ENCODE peak calls at places on chromosomes 2 and 18, in nine cellular contexts. G is left ventricle myocardium inferior, L is heart left ventricle, Z is Peyer's patch, Q is uterus, X is pancreas, U is transverse colon, B is K562, J is astrocyte. K is an unnamed sample.
A peak's percentile ranks its signal among the peaks of the same experiment; 100 is the strongest.

GRCh38 chr18:57447154-57447621 is 12.0 kb downstream of the ONECUT2 start:
- DNase-seq in Z (no peak), J (peak; percentile 8), G (no peak), X (no peak), Q (no peak), L (no peak), B (peak; percentile 51), U (no peak), K (no peak)

GRCh38 chr2:127561371-127561770 is 25.9 kb downstream of the MYO7B start:
- DNase-seq in U (no peak), L (no peak), B (no peak), J (no peak), G (no peak), Q (no peak), Z (no peak), X (no peak), K (no peak)

GRCh38 chr2:174603280-174603679 is 5.7 kb upstream of the WIPF1 start:
- DNase-seq in Q (no peak), B (peak; percentile 62), L (peak; percentile 59), J (peak; percentile 70), G (no peak), X (peak; percentile 69), U (peak; percentile 52), Z (no peak), K (peak; percentile 33)

GRCh38 chr2:102138331-102138730 is 4.2 kb upstream of the IL1R1 start:
- DNase-seq in B (no peak), J (no peak), L (no peak), G (no peak), U (no peak), X (no peak), Q (no peak), Z (no peak), K (no peak)

GRCh38 chr18:39561136-39561535 is 1995.5 kb upstream of the CELF4 start:
- DNase-seq in X (no peak), G (no peak), L (no peak), Z (no peak), J (peak; percentile 64), U (no peak), B (no peak), Q (no peak), K (no peak)

GRCh38 chr2:111662771-111663470 is 221.1 kb downstream of the ANAPC1 start:
- DNase-seq in L (no peak), G (no peak), Q (no peak), U (peak; percentile 25), Z (no peak), X (no peak), J (peak; percentile 80), B (no peak), K (no peak)

GRCh38 chr2:231666171-231667095 is 41.9 kb upstream of the PTMA start:
- DNase-seq in Q (peak; percentile 93), L (peak; percentile 99), X (peak; percentile 95), U (peak; percentile 97), G (peak; percentile 96), Z (peak; percentile 96), J (peak; percentile 74), B (peak; percentile 82), K (no peak)

GRCh38 chr18:23245461-23245860 is 110.2 kb downstream of the CABLES1 start:
- DNase-seq in U (no peak), Z (no peak), G (no peak), J (no peak), B (no peak), X (no peak), L (no peak), Q (no peak), K (no peak)

GRCh38 chr2:166375205-166375735 is 474 bp downstream of the SCN9A start:
- DNase-seq in Q (no peak), J (peak; percentile 27), X (no peak), L (no peak), B (no peak), Z (no peak), U (no peak), G (no peak), K (no peak)

GRCh38 chr2:24492283-24493272 is 1.5 kb downstream of the NCOA1 start:
- DNase-seq in B (peak; percentile 61), U (peak; percentile 15), Q (no peak), Z (no peak), X (peak; percentile 31), J (peak; percentile 10), L (no peak), G (no peak), K (no peak)

GRCh38 chr2:47312504-47312875 is 90.5 kb upstream of the MSH2 start:
- DNase-seq in X (no peak), G (no peak), J (no peak), U (no peak), Z (no peak), Q (no peak), B (no peak), L (no peak), K (no peak)

GRCh38 chr2:23587330-23587729 is 202.4 kb downstream of the KLHL29 start:
- DNase-seq in B (no peak), Q (no peak), Z (peak; percentile 14), U (no peak), G (no peak), X (no peak), J (no peak), L (no peak), K (no peak)

DNA sequence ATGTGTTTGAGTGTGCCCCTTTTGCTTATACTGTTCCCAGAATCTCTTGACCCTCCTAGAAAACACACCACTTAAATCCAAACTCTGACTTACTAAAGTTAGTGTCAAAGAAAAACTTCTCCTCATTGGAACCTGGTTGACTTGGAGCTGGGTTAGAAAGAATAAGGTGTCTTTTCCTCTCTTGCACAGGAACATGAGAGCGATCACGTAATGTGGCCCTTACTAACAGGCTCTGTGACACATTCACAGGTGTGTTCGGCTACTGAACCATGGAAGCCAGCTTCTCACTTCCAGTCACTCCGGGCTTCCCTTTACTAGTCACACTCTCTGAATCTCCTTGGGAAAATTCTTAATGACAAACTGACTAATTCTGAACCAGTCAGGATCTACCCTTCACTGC is 5.4 kb upstream of the POU3F3 start:
- DNase-seq in Z (no peak), B (no peak), U (no peak), L (no peak), Q (no peak), J (no peak), X (no peak), G (no peak), K (no peak)
- H3K27me3 ChIP-seq in Z (peaks cover 64% of the 10 kb centered on the region), B (peaks cover 37% of the 10 kb centered on the region), U (peaks cover 100% of the 10 kb centered on the region), L (peaks cover 63% of the 10 kb centered on the region), Q (peaks cover 85% of the 10 kb centered on the region), J (peaks cover 40% of the 10 kb centered on the region), X (peaks cover 59% of the 10 kb centered on the region), G (peaks cover 100% of the 10 kb centered on the region), K (peaks cover 97% of the 10 kb centered on the region)

GRCh38 chr2:151028691-151029176 is 232.9 kb downstream of the RBM43 start:
- DNase-seq in Q (no peak), Z (no peak), J (no peak), X (no peak), U (no peak), G (no peak), L (no peak), B (no peak), K (no peak)

GRCh38 chr2:151029406-151030157 is 232.1 kb downstream of the RBM43 start:
- DNase-seq in X (no peak), U (no peak), Q (no peak), J (peak; percentile 76), L (no peak), B (no peak), G (no peak), Z (no peak), K (no peak)

GRCh38 chr2:151032741-151033152 is 228.9 kb downstream of the RBM43 start:
- DNase-seq in L (no peak), Q (no peak), J (peak; percentile 94), X (no peak), U (no peak), Z (no peak), G (no peak), B (no peak), K (no peak)

GRCh38 chr2:151033454-151034248 is 228.0 kb downstream of the RBM43 start:
- DNase-seq in B (no peak), G (no peak), U (no peak), Q (no peak), X (no peak), J (no peak), L (no peak), Z (no peak), K (no peak)

GRCh38 chr2:151030663-151031230 is 230.9 kb downstream of the RBM43 start:
- DNase-seq in B (peak; percentile 19), G (no peak), L (no peak), J (no peak), X (no peak), U (no peak), Q (no peak), Z (no peak), K (no peak)
- TF ChIP-seq CTCF in B (peak; percentile 45), G (no peak), L (peak; percentile 12), J (no peak), X (no peak), U (no peak), Q (no peak), Z (no peak), K (no peak)

GRCh38 chr2:239499989-239500914 is 99.4 kb upstream of the HDAC4 start:
- DNase-seq in Z (no peak), B (no peak), X (no peak), J (peak; percentile 18), U (no peak), Q (peak; percentile 56), G (no peak), L (no peak), K (no peak)
- H3K27ac ChIP-seq in Z (no peak overlapping the region), B (no peak overlapping the region), X (no peak overlapping the region), J (no peak overlapping the region), U (no peak overlapping the region), Q (peak overlapping the region; percentile 10), G (no peak overlapping the region), L (no peak overlapping the region), K (no peak overlapping the region)

DNA sequence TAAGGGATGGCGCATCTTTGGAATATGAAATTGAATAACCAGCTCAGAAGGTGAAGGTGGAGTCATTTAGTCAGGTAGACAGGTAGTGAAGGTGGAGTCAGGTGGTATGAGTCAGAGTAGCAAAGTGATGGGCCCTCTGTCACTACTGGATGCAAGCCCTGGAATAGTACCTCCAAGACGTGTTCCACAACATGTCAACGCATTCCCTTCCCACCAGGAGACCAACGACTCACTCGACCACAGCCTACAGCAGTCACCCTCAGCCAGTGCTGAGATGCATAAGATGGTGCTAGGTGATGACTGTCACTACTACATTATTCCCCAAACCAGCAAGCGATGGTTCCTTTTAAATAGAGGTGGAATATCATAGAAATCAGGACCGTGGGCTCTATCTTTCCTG is 6.8 kb downstream of the CPLX4 start:
- DNase-seq in Q (no peak), B (no peak), Z (no peak), U (no peak), X (no peak), L (no peak), G (no peak), J (peak; percentile 7), K (no peak)
- H3K27me3 ChIP-seq in Q (no peaks in the 10 kb centered on the region), B (no peaks in the 10 kb centered on the region), Z (peaks cover 4% of the 10 kb centered on the region), U (peaks cover 42% of the 10 kb centered on the region), X (peaks cover 3% of the 10 kb centered on the region), L (peaks cover 3% of the 10 kb centered on the region), G (peaks cover 65% of the 10 kb centered on the region), J (peaks cover 26% of the 10 kb centered on the region), K (peaks cover 27% of the 10 kb centered on the region)